ENCODE peak calls at places on chromosomes 2 and 18, in five cellular contexts. Y is WTC11, J is COR-L47, L is cardiac muscle cell, V is NCI-H1105. C is an unnamed sample.
A peak's percentile ranks its signal among the peaks of the same experiment; 100 is the strongest.

GRCh38 chr2:124894199-124894598 is 869.1 kb downstream of the CNTNAP5 start:
- DNase-seq in Y (no peak), J (no peak), L (no peak), V (no peak), C (no peak)

GRCh38 chr2:204434660-204435462 is 110.4 kb upstream of the PARD3B start:
- DNase-seq in Y (no peak), J (no peak), L (no peak), V (no peak), C (no peak)

GRCh38 chr2:109535217-109535946 is 78.4 kb downstream of the SEPTIN10 start:
- DNase-seq in Y (no peak), J (no peak), L (no peak), V (no peak), C (no peak)

GRCh38 chr18:10265560-10266235 is 188.7 kb upstream of the APCDD1 start:
- DNase-seq in Y (no peak), J (no peak), L (no peak), V (no peak), C (no peak)

GRCh38 chr2:165634855-165635254 is 159.2 kb downstream of the GALNT3 start:
- DNase-seq in Y (peak; percentile 61), J (peak; percentile 96), L (peak; percentile 60), V (peak; percentile 67), C (no peak)

GRCh38 chr18:61323951-61324350 is 9.3 kb upstream of the CDH20 start:
- DNase-seq in Y (no peak), J (no peak), L (no peak), V (no peak), C (no peak)

GRCh38 chr2:17199741-17200140 is 318.5 kb downstream of the RAD51AP2 start:
- DNase-seq in Y (no peak), J (no peak), L (no peak), V (peak; percentile 20), C (no peak)

GRCh38 chr2:205682239-205683021 is at the start of gene NRP2:
- DNase-seq in Y (peak; percentile 88), J (peak; percentile 81), L (peak; percentile 91), V (peak; percentile 64), C (no peak)

GRCh38 chr2:150339951-150340350 is 147.5 kb downstream of the RND3 start:
- DNase-seq in Y (no peak), J (peak; percentile 76), L (peak; percentile 21), V (peak; percentile 45), C (no peak)

GRCh38 chr2:60528366-60528765 is 25.1 kb downstream of the BCL11A start:
- DNase-seq in Y (no peak), J (no peak), L (no peak), V (no peak), C (no peak)

GRCh38 chr2:61469424-61470121 is 1.3 kb downstream of the USP34 start:
- DNase-seq in Y (no peak), J (no peak), L (peak; percentile 20), V (no peak), C (peak; percentile 14)

GRCh38 chr2:109612991-109613921 is 510 bp downstream of the SEPTIN10 start:
- DNase-seq in Y (no peak), J (peak; percentile 39), L (peak; percentile 72), V (peak; percentile 10), C (no peak)

GRCh38 chr2:3643371-3644245 is 14.4 kb upstream of the ALLC start:
- DNase-seq in Y (no peak), J (no peak), L (no peak), V (no peak), C (no peak)

GRCh38 chr2:174662459-174662858 is 64.9 kb upstream of the WIPF1 start:
- DNase-seq in Y (no peak), J (no peak), L (peak; percentile 47), V (no peak), C (no peak)

GRCh38 chr2:127086800-127087737 is 19.9 kb downstream of the BIN1 start:
- DNase-seq in Y (peak; percentile 69), J (no peak), L (peak; percentile 98), V (no peak), C (no peak)

GRCh38 chr2:223058952-223059716 is 7.1 kb downstream of the KCNE4 start:
- DNase-seq in Y (no peak), J (peak; percentile 10), L (no peak), V (peak; percentile 26), C (no peak)

GRCh38 chr2:109356251-109357035 is 227.4 kb downstream of the SH3RF3 start:
- DNase-seq in Y (no peak), J (no peak), L (no peak), V (no peak), C (no peak)

GRCh38 chr2:196413821-196414274 is 225.7 kb upstream of the CCDC150 start:
- DNase-seq in Y (no peak), J (no peak), L (no peak), V (no peak), C (no peak)

GRCh38 chr2:235521844-235522243 is 28.0 kb downstream of the AGAP1 start:
- DNase-seq in Y (no peak), J (peak; percentile 70), L (peak; percentile 59), V (peak; percentile 76), C (no peak)

GRCh38 chr2:149330127-149331022 is at the start of gene LYPD6:
- DNase-seq in Y (peak; percentile 71), J (peak; percentile 84), L (peak; percentile 78), V (peak; percentile 78), C (no peak)

GRCh38 chr18:55900380-55900779 is 312.4 kb upstream of the TCF4 start:
- DNase-seq in Y (no peak), J (no peak), L (peak; percentile 76), V (no peak), C (no peak)

GRCh38 chr2:33011941-33012340 is 65.2 kb downstream of the LTBP1 start:
- DNase-seq in Y (no peak), J (no peak), L (no peak), V (no peak), C (no peak)

GRCh38 chr2:214574077-214574775 is 163.4 kb downstream of the VWC2L start:
- DNase-seq in Y (no peak), J (no peak), L (no peak), V (no peak), C (no peak)

GRCh38 chr2:160075171-160075570 is 12.8 kb upstream of the PLA2R1 start:
- DNase-seq in Y (no peak), J (no peak), L (peak; percentile 92), V (no peak), C (no peak)

GRCh38 chr2:44285237-44285636 is 10.0 kb downstream of the SLC3A1 start:
- DNase-seq in Y (no peak), J (no peak), L (no peak), V (no peak), C (no peak)

GRCh38 chr2:241309684-241310117 is 5.8 kb downstream of the HDLBP start:
- DNase-seq in Y (no peak), J (no peak), L (peak; percentile 38), V (no peak), C (peak; percentile 38)

GRCh38 chr2:8593239-8593638 is 88.6 kb upstream of the ID2 start:
- DNase-seq in Y (no peak), J (no peak), L (no peak), V (no peak), C (no peak)

GRCh38 chr2:18924905-18925691 is 335.7 kb upstream of the NT5C1B start:
- DNase-seq in Y (no peak), J (no peak), L (peak; percentile 82), V (no peak), C (no peak)

GRCh38 chr2:238096311-238097011 is 3.7 kb upstream of the ESPNL start:
- DNase-seq in Y (peak; percentile 55), J (no peak), L (no peak), V (peak; percentile 57), C (no peak)

GRCh38 chr2:46814160-46814559 is 101.4 kb downstream of the MCFD2 start:
- DNase-seq in Y (no peak), J (no peak), L (peak; percentile 98), V (no peak), C (no peak)

GRCh38 chr2:113077921-113078320 is 10.2 kb downstream of the IL1F10 start:
- DNase-seq in Y (no peak), J (no peak), L (no peak), V (no peak), C (no peak)

GRCh38 chr18:59814872-59815271 is 84.9 kb upstream of the PMAIP1 start:
- DNase-seq in Y (no peak), J (no peak), L (peak; percentile 81), V (no peak), C (no peak)

GRCh38 chr2:3078684-3079083 is 298.9 kb downstream of the EIPR1 start:
- DNase-seq in Y (no peak), J (no peak), L (peak; percentile 1), V (no peak), C (no peak)

GRCh38 chr18:51251625-51252024 is 54.1 kb upstream of the MEX3C start:
- DNase-seq in Y (no peak), J (no peak), L (no peak), V (no peak), C (no peak)

GRCh38 chr18:3321133-3321812 is 59.3 kb downstream of the MYL12B start:
- DNase-seq in Y (no peak), J (peak; percentile 12), L (peak; percentile 97), V (peak; percentile 4), C (no peak)

GRCh38 chr18:33116376-33116775 is 324.1 kb downstream of the CCDC178 start:
- DNase-seq in Y (no peak), J (peak; percentile 69), L (peak; percentile 1), V (peak; percentile 67), C (no peak)

GRCh38 chr18:427005-427404 is 73.5 kb downstream of the COLEC12 start:
- DNase-seq in Y (no peak), J (no peak), L (peak; percentile 81), V (no peak), C (no peak)

GRCh38 chr2:229974271-229974670 is 52.0 kb downstream of the FBXO36 start:
- DNase-seq in Y (no peak), J (no peak), L (peak; percentile 96), V (no peak), C (no peak)

GRCh38 chr2:199742884-199743283 is 108.1 kb downstream of the FTCDNL1 start:
- DNase-seq in Y (no peak), J (no peak), L (no peak), V (no peak), C (no peak)

C was measured in CD8-positive, alpha-beta memory T cell.